ENCODE peak calls at places on chromosomes 6 and 20, in nine cellular contexts. P is sigmoid colon, Z is neuronal stem cell, H is NT2/D1, N is right lobe of liver, Y is right cardiac atrium, L is Karpas-422, M is Peyer's patch, S is iPS DF 6.9. A is an unnamed sample.

GRCh38 chr6:19327246-19327645 is 509.9 kb upstream of the ID4 start:
- DNase-seq in P (no peak), Z (no peak), H (no peak), N (no peak), Y (no peak), L (no peak), M (no peak), S (no peak), A (no peak)

GRCh38 chr20:329851-330232 is 4.5 kb downstream of the SOX12 start:
- DNase-seq in P (no peak), Z (no peak), H (no peak), N (no peak), Y (no peak), L (peak; percentile 41), M (no peak), S (no peak), A (no peak)

GRCh38 chr6:89410231-89411018 is 1.6 kb downstream of the RRAGD start:
- DNase-seq in P (no peak), Z (no peak), H (no peak), N (no peak), Y (no peak), L (peak; percentile 93), M (no peak), S (no peak), A (no peak)

GRCh38 chr20:20837574-20838021 is 125.2 kb upstream of the RALGAPA2 start:
- DNase-seq in P (no peak), Z (peak; percentile 49), H (peak; percentile 48), N (peak; percentile 64), Y (peak; percentile 54), L (peak; percentile 80), M (peak; percentile 58), S (no peak), A (no peak)

GRCh38 chr6:70669133-70669532 is 1.4 kb downstream of the SMAP1 start:
- DNase-seq in P (no peak), Z (no peak), H (no peak), N (no peak), Y (no peak), L (peak; percentile 36), M (no peak), S (no peak), A (no peak)

GRCh38 chr6:3919849-3920248 is 70.7 kb downstream of the FAM50B start:
- DNase-seq in P (no peak), Z (no peak), H (no peak), N (no peak), Y (no peak), L (no peak), M (no peak), S (no peak), A (no peak)

GRCh38 chr20:58985656-58986055 is 4.6 kb downstream of the NELFCD start:
- DNase-seq in P (peak; percentile 61), Z (no peak), H (no peak), N (no peak), Y (no peak), L (no peak), M (no peak), S (no peak), A (peak; percentile 34)

GRCh38 chr20:17538517-17539170 is 7.5 kb upstream of the BFSP1 start:
- DNase-seq in P (no peak), Z (no peak), H (no peak), N (no peak), Y (no peak), L (no peak), M (no peak), S (no peak), A (no peak)

GRCh38 chr6:7078856-7079255 is 28.9 kb upstream of the RREB1 start:
- DNase-seq in P (no peak), Z (no peak), H (no peak), N (no peak), Y (no peak), L (no peak), M (no peak), S (no peak), A (no peak)

GRCh38 chr20:18176318-18176785 is 38.7 kb downstream of the KAT14 start:
- DNase-seq in P (no peak), Z (no peak), H (no peak), N (no peak), Y (no peak), L (no peak), M (no peak), S (peak; percentile 20), A (no peak)

GRCh38 chr6:54717849-54718455 is 128.6 kb upstream of the FAM83B start:
- DNase-seq in P (no peak), Z (peak; percentile 66), H (no peak), N (no peak), Y (peak; percentile 14), L (peak; percentile 86), M (no peak), S (peak; percentile 43), A (no peak)

GRCh38 chr6:68326762-68327161 is 308.3 kb upstream of the ADGRB3 start:
- DNase-seq in P (no peak), Z (no peak), H (no peak), N (no peak), Y (no peak), L (no peak), M (peak; percentile 21), S (no peak), A (no peak)

DNA sequence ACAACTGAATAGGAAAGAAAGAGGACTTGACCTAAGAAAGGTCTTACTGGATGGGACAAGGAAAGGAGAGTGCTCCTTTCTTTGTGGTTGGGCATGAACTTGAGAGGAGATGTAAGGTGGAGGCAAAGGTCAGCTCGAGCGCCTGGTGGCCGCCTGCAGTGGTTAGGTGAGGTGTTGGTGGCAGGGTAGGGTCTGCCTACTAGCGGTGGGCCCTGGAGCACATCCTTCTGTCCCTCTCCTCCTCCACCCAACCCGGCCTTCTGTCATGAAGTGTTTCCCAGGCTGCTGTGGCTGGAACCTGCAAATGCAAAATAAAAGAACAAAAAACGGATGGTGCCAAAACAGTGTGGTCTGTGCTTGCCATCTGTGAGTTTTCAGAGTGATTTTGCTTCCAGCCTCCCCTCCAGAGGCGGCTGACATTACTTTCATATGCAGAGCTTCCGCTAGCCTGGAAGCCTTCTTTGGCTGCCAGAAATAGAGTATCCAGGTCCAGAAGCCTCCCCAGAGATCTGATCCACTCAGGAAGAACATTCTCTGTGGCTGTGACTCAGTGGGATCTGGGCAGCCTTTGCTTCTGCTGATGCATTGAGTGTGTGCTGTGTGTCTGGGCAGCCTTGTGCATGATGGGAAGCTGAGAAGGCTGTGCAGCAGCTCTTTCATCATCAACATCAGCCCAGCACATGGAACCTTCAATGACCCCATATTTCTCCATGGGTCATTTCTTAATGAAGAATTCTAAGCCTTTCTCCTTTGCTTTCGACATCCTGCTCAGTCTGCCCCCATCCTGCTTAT is 79.8 kb upstream of the FAM184A start:
- DNase-seq in P (peak; percentile 90), Z (no peak), H (no peak), N (no peak), Y (peak; percentile 75), L (no peak), M (no peak), S (no peak), A (no peak)
- H3K4me3 ChIP-seq in P (no peak overlapping the region), Z (no peak overlapping the region), H (no peak overlapping the region), N (no peak overlapping the region), Y (no peak overlapping the region), L (no peak overlapping the region), M (no peak overlapping the region), S (no peak overlapping the region), A (no peak overlapping the region)

GRCh38 chr20:34018166-34018565 is 24.5 kb downstream of the RALY start:
- DNase-seq in P (no peak), Z (no peak), H (no peak), N (no peak), Y (no peak), L (no peak), M (no peak), S (no peak), A (no peak)
- H3K4me1 ChIP-seq in P (no peaks in the 10 kb centered on the region), Z (no peaks in the 10 kb centered on the region), H (peaks cover 5% of the 10 kb centered on the region), N (no peaks in the 10 kb centered on the region), Y (peaks cover 25% of the 10 kb centered on the region), L (peaks cover 24% of the 10 kb centered on the region), M (no peaks in the 10 kb centered on the region), S (peaks cover 3% of the 10 kb centered on the region), A (peaks cover 30% of the 10 kb centered on the region)

DNA sequence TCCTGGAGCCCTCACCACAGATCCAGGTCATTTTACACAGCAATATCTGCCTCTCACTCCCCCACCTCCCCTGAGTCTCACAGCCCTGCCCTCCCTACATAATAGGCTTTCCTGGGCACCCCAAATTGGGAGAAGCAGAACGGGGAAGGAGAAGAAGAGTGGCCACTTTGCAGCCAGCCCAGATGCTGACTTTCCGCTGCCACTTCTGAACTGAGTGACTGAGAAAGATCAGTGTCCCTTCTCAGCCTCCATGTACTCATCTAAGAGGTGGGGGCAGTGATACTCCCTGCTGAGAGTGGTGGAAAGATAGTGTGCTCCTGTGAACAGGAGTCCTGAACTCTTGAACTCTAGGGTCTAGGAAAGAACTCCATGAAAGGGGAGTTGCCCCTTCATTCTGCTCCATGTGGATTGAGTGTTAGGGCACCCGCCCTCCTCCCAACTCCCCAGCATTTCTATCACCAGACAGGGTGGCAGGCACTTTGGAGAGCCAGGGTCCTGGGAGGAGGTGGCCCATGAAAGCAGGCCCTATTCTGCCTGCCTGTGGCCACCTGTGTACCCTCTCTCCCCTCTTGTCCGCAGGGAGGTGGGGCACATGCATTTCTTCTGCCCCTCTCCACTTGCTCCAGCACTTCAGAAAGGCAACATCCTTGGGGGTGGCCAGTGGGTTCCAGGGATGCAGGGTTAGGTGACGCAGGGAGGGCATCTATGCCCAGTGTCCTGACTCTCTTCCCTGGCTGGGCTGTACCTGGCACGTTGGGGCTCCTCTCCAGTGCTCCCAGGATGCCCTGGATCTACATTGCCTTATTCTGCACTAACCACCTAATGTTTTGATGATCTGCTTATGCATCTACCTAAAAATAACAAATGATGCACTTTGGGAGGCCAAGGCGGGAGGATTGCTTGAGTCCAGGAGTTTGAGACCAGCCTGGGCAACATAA is 38.3 kb upstream of the MRPS18A start:
- DNase-seq in P (peak; percentile 45), Z (no peak), H (no peak), N (no peak), Y (no peak), L (no peak), M (peak; percentile 37), S (no peak), A (no peak)
- H3K4me3 ChIP-seq in P (no peak overlapping the region), Z (no peak overlapping the region), H (no peak overlapping the region), N (no peak overlapping the region), Y (no peak overlapping the region), L (peak overlapping the region; percentile 49), M (no peak overlapping the region), S (no peak overlapping the region), A (no peak overlapping the region)

GRCh38 chr6:35023091-35023490 is 118.0 kb downstream of the TCP11 start:
- DNase-seq in P (no peak), Z (no peak), H (no peak), N (no peak), Y (no peak), L (no peak), M (no peak), S (no peak), A (no peak)

GRCh38 chr6:35018746-35019145 is 122.4 kb downstream of the TCP11 start:
- DNase-seq in P (no peak), Z (no peak), H (no peak), N (no peak), Y (no peak), L (no peak), M (no peak), S (no peak), A (no peak)

GRCh38 chr6:35019171-35019570 is 122.0 kb downstream of the TCP11 start:
- DNase-seq in P (no peak), Z (no peak), H (no peak), N (no peak), Y (no peak), L (no peak), M (no peak), S (no peak), A (no peak)

GRCh38 chr6:35019831-35020230 is 121.3 kb downstream of the TCP11 start:
- DNase-seq in P (no peak), Z (no peak), H (no peak), N (no peak), Y (no peak), L (no peak), M (no peak), S (no peak), A (no peak)

GRCh38 chr6:35021014-35021413 is 120.1 kb downstream of the TCP11 start:
- DNase-seq in P (no peak), Z (no peak), H (no peak), N (no peak), Y (peak; percentile 63), L (no peak), M (no peak), S (no peak), A (no peak)
- H3K4me1 ChIP-seq in P (no peaks in the 10 kb centered on the region), Z (peaks cover 28% of the 10 kb centered on the region), H (peaks cover 4% of the 10 kb centered on the region), N (no peaks in the 10 kb centered on the region), Y (peaks cover 15% of the 10 kb centered on the region), L (peaks cover 7% of the 10 kb centered on the region), M (no peaks in the 10 kb centered on the region), S (peaks cover 11% of the 10 kb centered on the region), A (peaks cover 19% of the 10 kb centered on the region)